ENCODE peak calls at places on chromosomes 6 and 20, in four cellular contexts. O, Z, I and K are unnamed samples.

GRCh38 chr20:9400371-9401025 is 113.9 kb upstream of the LAMP5 start:
- DNase-seq in O (peak), Z (no peak), I (no peak), K (no peak)

GRCh38 chr6:143328885-143329284 is 121.6 kb downstream of the ADAT2 start:
- DNase-seq in O (peak), Z (no peak), I (no peak), K (no peak)

GRCh38 chr6:93407186-93407585 is 12.2 kb downstream of the EPHA7 start:
- DNase-seq in O (peak), Z (no peak), I (no peak), K (no peak)

GRCh38 chr20:61056136-61056535 is 195.9 kb upstream of the CDH4 start:
- DNase-seq in O (no peak), Z (no peak), I (no peak), K (no peak)

GRCh38 chr20:4961746-4962145 is 39.6 kb downstream of the SLC23A2 start:
- DNase-seq in O (no peak), Z (no peak), I (peak), K (peak)

GRCh38 chr6:146357578-146358340 is 185.9 kb upstream of the RAB32 start:
- DNase-seq in O (peak), Z (peak), I (no peak), K (no peak)

GRCh38 chr6:36897629-36898028 is 11.9 kb downstream of the C6orf89 start:
- DNase-seq in O (peak), Z (no peak), I (peak), K (peak)

GRCh38 chr20:45456632-45457031 is 12.9 kb upstream of the WFDC2 start:
- DNase-seq in O (peak), Z (no peak), I (peak), K (peak)

GRCh38 chr6:125867483-125867935 is 76.7 kb downstream of the NCOA7 start:
- DNase-seq in O (no peak), Z (no peak), I (no peak), K (peak)

GRCh38 chr20:43731469-43731868 is 4.7 kb upstream of the GTSF1L start:
- DNase-seq in O (no peak), Z (no peak), I (peak), K (no peak)

GRCh38 chr6:74942130-74942529 is 263.7 kb downstream of the COL12A1 start:
- DNase-seq in O (no peak), Z (no peak), I (no peak), K (no peak)

GRCh38 chr20:24657878-24658620 is 188.6 kb downstream of the SYNDIG1 start:
- DNase-seq in O (no peak), Z (no peak), I (no peak), K (no peak)

GRCh38 chr6:160102956-160103824 is 18.4 kb upstream of the SLC22A1 start:
- DNase-seq in O (peak), Z (no peak), I (peak), K (peak)

GRCh38 chr6:41073203-41073967 is 611 bp downstream of the NFYA start:
- DNase-seq in O (peak), Z (peak), I (peak), K (peak)

GRCh38 chr20:61332016-61332975 is 80.2 kb downstream of the CDH4 start:
- DNase-seq in O (no peak), Z (no peak), I (no peak), K (no peak)

GRCh38 chr20:32674362-32674789 is 635 bp upstream of the C20orf203 start:
- DNase-seq in O (peak), Z (no peak), I (peak), K (peak)

GRCh38 chr6:46040288-46040687 is 24.6 kb upstream of the CLIC5 start:
- DNase-seq in O (no peak), Z (no peak), I (no peak), K (no peak)

GRCh38 chr20:35503841-35504460 is 25.5 kb downstream of the C20orf173 start:
- DNase-seq in O (no peak), Z (no peak), I (no peak), K (no peak)

GRCh38 chr6:92777146-92777740 is 642.1 kb downstream of the EPHA7 start:
- DNase-seq in O (peak), Z (no peak), I (no peak), K (peak)

GRCh38 chr6:32047084-32047478 is 8.9 kb downstream of the CYP21A2 start:
- DNase-seq in O (peak), Z (no peak), I (peak), K (peak)

GRCh38 chr6:3868544-3868943 is 19.4 kb downstream of the FAM50B start:
- DNase-seq in O (no peak), Z (no peak), I (no peak), K (no peak)

GRCh38 chr6:129753422-129753821 is 43.4 kb upstream of the ARHGAP18 start:
- DNase-seq in O (no peak), Z (no peak), I (no peak), K (no peak)

GRCh38 chr20:14879020-14879697 is 541.7 kb upstream of the FLRT3 start:
- DNase-seq in O (peak), Z (no peak), I (no peak), K (peak)

GRCh38 chr6:153215242-153215641 is 84.2 kb upstream of the RGS17 start:
- DNase-seq in O (no peak), Z (no peak), I (no peak), K (no peak)

GRCh38 chr6:77740380-77740779 is 87.5 kb downstream of the MEI4 start:
- DNase-seq in O (peak), Z (no peak), I (peak), K (peak)

GRCh38 chr6:53465732-53466131 is 79.2 kb downstream of the GCLC start:
- DNase-seq in O (no peak), Z (no peak), I (no peak), K (peak)

GRCh38 chr6:56346958-56347357 is 99.6 kb upstream of the COL21A1 start:
- DNase-seq in O (no peak), Z (no peak), I (no peak), K (no peak)

GRCh38 chr20:13723015-13723414 is 61.7 kb downstream of the ESF1 start:
- DNase-seq in O (no peak), Z (no peak), I (no peak), K (no peak)

GRCh38 chr6:157086632-157087031 is 236.7 kb downstream of the TMEM242 start:
- DNase-seq in O (no peak), Z (no peak), I (no peak), K (no peak)

GRCh38 chr6:12890171-12890790 is 173.7 kb downstream of the PHACTR1 start:
- DNase-seq in O (peak), Z (no peak), I (peak), K (peak)

GRCh38 chr20:57591289-57592229 is 28.7 kb downstream of the ZBP1 start:
- DNase-seq in O (no peak), Z (no peak), I (no peak), K (no peak)

GRCh38 chr20:57594092-57594911 is 25.9 kb downstream of the ZBP1 start:
- DNase-seq in O (peak), Z (no peak), I (peak), K (peak)

GRCh38 chr20:57592263-57593092 is 27.7 kb downstream of the ZBP1 start:
- DNase-seq in O (no peak), Z (no peak), I (no peak), K (no peak)

GRCh38 chr20:57595041-57596030 is 24.9 kb downstream of the ZBP1 start:
- DNase-seq in O (no peak), Z (no peak), I (no peak), K (no peak)

GRCh38 chr20:57593134-57593886 is 26.9 kb downstream of the ZBP1 start:
- DNase-seq in O (no peak), Z (no peak), I (peak), K (no peak)
- TF ChIP-seq MYC in O (no peak), Z (no peak), I (no peak), K (no peak)

GRCh38 chr6:47047479-47048411 is 5.6 kb upstream of the ADGRF1 start:
- DNase-seq in O (peak), Z (peak), I (peak), K (peak)
- H2AFZ ChIP-seq in O (peak), Z (no peak), I (no peak), K (peak)

GRCh38 chr6:35049885-35050284 is 91.3 kb downstream of the TCP11 start:
- DNase-seq in O (no peak), Z (no peak), I (peak), K (no peak)

GRCh38 chr6:35050291-35050987 is 90.7 kb downstream of the TCP11 start:
- DNase-seq in O (no peak), Z (no peak), I (no peak), K (no peak)

GRCh38 chr6:35048031-35048613 is 93.0 kb downstream of the TCP11 start:
- DNase-seq in O (peak), Z (no peak), I (no peak), K (no peak)

GRCh38 chr6:35048631-35049083 is 92.5 kb downstream of the TCP11 start:
- DNase-seq in O (no peak), Z (no peak), I (no peak), K (no peak)

DNA sequence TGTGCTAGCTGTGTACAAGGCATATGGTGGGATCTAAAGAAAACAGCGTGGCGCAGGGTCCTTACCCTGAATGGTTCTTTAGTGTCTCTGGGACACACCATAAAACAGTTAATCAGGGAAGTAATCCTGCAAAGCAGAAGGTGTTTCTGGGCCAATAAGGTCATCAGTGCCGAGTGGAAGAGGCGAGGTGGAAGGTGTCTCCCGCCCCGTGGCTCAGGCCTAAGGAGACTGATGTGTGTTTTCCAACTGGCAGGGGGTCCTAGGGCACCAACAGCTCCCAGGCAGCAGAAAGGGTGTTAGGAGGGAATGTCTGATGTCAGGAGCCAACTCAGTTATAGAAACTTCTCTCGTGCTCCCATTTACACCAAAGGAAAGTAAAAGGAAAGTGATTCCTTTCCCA is 91.8 kb downstream of the TCP11 start:
- DNase-seq in O (no peak), Z (no peak), I (no peak), K (no peak)
- TF ChIP-seq MYC in O (no peak), Z (no peak), I (no peak), K (no peak)

DNA sequence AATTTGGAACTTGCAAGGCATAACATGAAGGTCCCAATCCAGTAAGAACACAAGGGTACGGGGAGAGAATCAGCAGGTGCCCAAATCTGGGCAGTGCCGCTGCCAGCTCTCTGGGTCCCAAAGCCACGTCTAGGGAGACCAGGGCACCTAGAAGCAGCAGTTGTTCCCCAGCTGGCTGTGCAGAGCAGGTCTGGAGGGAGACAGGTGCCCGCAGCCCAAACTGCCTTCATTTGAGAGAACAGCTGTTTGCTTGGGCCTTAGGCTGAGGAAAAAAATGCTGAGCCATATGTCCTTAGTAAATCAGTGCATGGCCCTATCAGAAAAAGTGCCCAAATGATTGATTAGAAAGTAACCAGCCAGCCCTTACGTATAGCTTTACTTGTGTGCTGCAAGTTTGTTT is 9.1 kb upstream of the PRELID3B start:
- DNase-seq in O (no peak), Z (no peak), I (no peak), K (no peak)
- H2AFZ ChIP-seq in O (no peak), Z (no peak), I (no peak), K (no peak)

GRCh38 chr20:63572788-63573738 is 976 bp downstream of the HELZ2 start:
- DNase-seq in O (no peak), Z (no peak), I (no peak), K (peak)

GRCh38 chr20:63573739-63574131 is 304 bp downstream of the HELZ2 start:
- DNase-seq in O (peak), Z (no peak), I (no peak), K (no peak)

GRCh38 chr20:63576311-63576710 is 2.3 kb upstream of the HELZ2 start:
- DNase-seq in O (no peak), Z (no peak), I (no peak), K (no peak)

GRCh38 chr20:63574156-63574828 is at the start of gene HELZ2:
- DNase-seq in O (peak), Z (no peak), I (peak), K (peak)

DNA sequence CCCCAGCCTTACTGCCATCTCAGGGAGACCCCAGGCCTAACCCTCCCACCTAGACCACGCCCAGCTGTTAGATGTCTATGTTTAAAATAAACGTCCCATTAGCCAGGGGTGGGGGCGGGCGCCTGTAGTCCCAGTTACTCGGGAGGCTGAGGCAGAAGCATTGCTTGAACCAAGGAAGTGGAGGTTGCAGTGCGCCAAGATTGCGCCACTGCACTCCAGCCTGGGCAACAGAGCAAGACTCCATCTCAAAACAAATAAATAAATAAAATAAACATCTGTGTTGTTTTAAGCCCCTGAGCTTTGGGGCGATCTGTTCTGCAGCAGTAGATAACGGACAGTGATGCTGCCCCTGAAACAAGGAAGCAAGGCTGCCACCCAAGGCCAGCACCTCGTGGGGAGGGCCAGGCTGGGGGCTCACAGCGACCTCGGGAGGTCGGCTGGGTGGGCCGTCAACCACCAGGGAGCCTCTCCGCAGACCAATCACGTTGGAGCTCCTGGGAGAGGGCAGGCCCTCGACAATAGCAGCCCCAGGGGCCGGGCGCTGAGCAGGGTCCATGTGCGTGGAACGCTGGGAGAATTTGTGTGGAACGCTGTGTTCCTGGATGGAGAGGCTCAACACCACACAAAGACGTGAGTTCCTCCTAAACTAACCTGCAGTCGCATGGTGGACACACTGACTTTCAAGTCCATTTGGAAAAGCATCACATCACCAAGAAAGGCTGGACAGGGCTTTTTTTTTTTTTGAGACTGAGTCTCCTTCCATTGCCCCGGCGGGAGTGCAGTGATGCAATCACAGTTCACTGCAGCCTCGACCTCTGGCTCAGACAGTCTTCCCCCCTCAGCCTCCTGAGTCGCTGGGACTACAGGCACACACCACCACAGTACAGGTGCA is 1.0 kb upstream of the HELZ2 start:
- DNase-seq in O (no peak), Z (no peak), I (peak), K (no peak)
- TF ChIP-seq MYC in O (no peak), Z (no peak), I (no peak), K (peak)

GRCh38 chr20:36629719-36630340 is 16.2 kb downstream of the SLA2 start:
- DNase-seq in O (no peak), Z (no peak), I (no peak), K (no peak)

GRCh38 chr20:36632487-36633284 is 13.3 kb downstream of the SLA2 start:
- DNase-seq in O (no peak), Z (no peak), I (peak), K (peak)

GRCh38 chr20:36633285-36633772 is 12.7 kb downstream of the SLA2 start:
- DNase-seq in O (no peak), Z (no peak), I (no peak), K (no peak)

GRCh38 chr20:36632147-36632486 is 13.9 kb downstream of the SLA2 start:
- DNase-seq in O (no peak), Z (no peak), I (no peak), K (no peak)

GRCh38 chr20:36631651-36632050 is 14.3 kb downstream of the SLA2 start:
- DNase-seq in O (no peak), Z (no peak), I (no peak), K (no peak)
- H2AFZ ChIP-seq in O (no peak), Z (no peak), I (no peak), K (no peak)

GRCh38 chr6:150322452-150322851 is 46.4 kb upstream of the IYD start:
- DNase-seq in O (peak), Z (no peak), I (no peak), K (no peak)

GRCh38 chr6:150327117-150327774 is 41.6 kb upstream of the IYD start:
- DNase-seq in O (no peak), Z (no peak), I (peak), K (no peak)

GRCh38 chr6:150323205-150323604 is 45.6 kb upstream of the IYD start:
- DNase-seq in O (no peak), Z (no peak), I (peak), K (no peak)

GRCh38 chr6:150324044-150324443 is 44.8 kb upstream of the IYD start:
- DNase-seq in O (no peak), Z (no peak), I (no peak), K (no peak)

GRCh38 chr6:150325093-150325772 is 43.6 kb upstream of the IYD start:
- DNase-seq in O (no peak), Z (no peak), I (no peak), K (no peak)
- TF ChIP-seq MYC in O (no peak), Z (no peak), I (no peak), K (no peak)